ENCODE peak calls at places on chromosomes 6 and 20, in seven cellular contexts. V is mucosa of descending colon; A is activated gamma-delta T cell treated with anti-CD3 and anti-CD28 coated beads, Interleukin-2, amount 50 U/mL, for 16 hours; G is iPS DF 6.9; Z is fibroblast of the aortic adventitia; J is stromal cell of bone marrow; O is ACHN. E is an unnamed sample.

GRCh38 chr6:78910611-78911134 is 43.3 kb downstream of the IRAK1BP1 start:
- DNase-seq in O (no peak), G (peak), V (peak), A (no peak), Z (peak), J (no peak), E (no peak)

GRCh38 chr6:111122458-111123286 is 35.4 kb downstream of the SLC16A10 start:
- DNase-seq in A (no peak), V (no peak), O (no peak), J (no peak), G (no peak), Z (no peak), E (no peak)

GRCh38 chr20:46990811-46991567 is 96.3 kb downstream of the EYA2 start:
- DNase-seq in J (no peak), G (no peak), Z (no peak), A (no peak), V (no peak), O (no peak), E (no peak)

GRCh38 chr6:143264996-143265734 is 185.3 kb downstream of the ADAT2 start:
- DNase-seq in V (no peak), G (no peak), J (no peak), A (no peak), O (no peak), Z (no peak), E (no peak)

GRCh38 chr6:162442675-162443074 is 284.9 kb downstream of the PRKN start:
- DNase-seq in J (no peak), Z (no peak), O (peak), A (no peak), V (peak), G (peak), E (no peak)

GRCh38 chr6:157323114-157323923 is at the start of gene TMEM242:
- DNase-seq in G (peak), A (peak), V (peak), J (peak), O (peak), Z (peak), E (peak)

GRCh38 chr20:46351357-46352058 is 43.2 kb upstream of the CDH22 start:
- DNase-seq in Z (no peak), O (no peak), J (no peak), V (no peak), A (no peak), G (no peak), E (no peak)

GRCh38 chr6:92114797-92115196 is 1304.6 kb downstream of the EPHA7 start:
- DNase-seq in G (no peak), Z (no peak), A (no peak), V (peak), O (no peak), J (no peak), E (no peak)

GRCh38 chr6:44926556-44926955 is 401.6 kb upstream of the RUNX2 start:
- DNase-seq in O (no peak), A (no peak), J (no peak), G (no peak), Z (peak), V (no peak), E (no peak)

GRCh38 chr20:1807394-1807793 is 87.8 kb upstream of the SIRPA start:
- DNase-seq in J (no peak), G (no peak), O (no peak), A (no peak), V (no peak), Z (no peak), E (no peak)

GRCh38 chr6:162941128-162941527 is 213.4 kb downstream of the PACRG start:
- DNase-seq in J (no peak), Z (no peak), O (no peak), A (no peak), V (no peak), G (no peak), E (no peak)

GRCh38 chr6:137775720-137776119 is 91.3 kb upstream of the TNFAIP3 start:
- DNase-seq in Z (peak), O (no peak), V (no peak), G (no peak), A (no peak), J (no peak), E (no peak)

GRCh38 chr20:38094968-38095689 is 61.6 kb downstream of the RPRD1B start:
- DNase-seq in Z (peak), J (no peak), V (no peak), G (no peak), A (no peak), O (no peak), E (no peak)

GRCh38 chr20:54257090-54257816 is 49.4 kb downstream of the PFDN4 start:
- DNase-seq in O (no peak), V (no peak), J (peak), A (no peak), G (no peak), Z (peak), E (peak)

GRCh38 chr20:63574156-63574828 is at the start of gene HELZ2:
- DNase-seq in G (no peak), J (peak), A (peak), O (peak), Z (peak), V (peak), E (no peak)

GRCh38 chr20:38031957-38032356 is 1.3 kb downstream of the TTI1 start:
- DNase-seq in O (no peak), Z (no peak), J (no peak), A (no peak), G (no peak), V (no peak), E (no peak)

GRCh38 chr20:17654649-17655285 is 27.3 kb downstream of the RRBP1 start:
- DNase-seq in Z (peak), V (peak), G (peak), A (no peak), O (peak), J (no peak), E (peak)

GRCh38 chr20:5056801-5057599 is 55.7 kb upstream of the SLC23A2 start:
- DNase-seq in G (no peak), V (peak), Z (peak), O (peak), A (peak), J (no peak), E (no peak)

GRCh38 chr6:147000545-147001488 is 203.4 kb upstream of the STXBP5 start:
- DNase-seq in J (no peak), Z (peak), G (no peak), A (no peak), V (no peak), O (peak), E (no peak)

GRCh38 chr6:117840541-117840983 is 66.5 kb upstream of the SLC35F1 start:
- DNase-seq in Z (peak), A (no peak), V (peak), O (peak), G (no peak), J (no peak), E (peak)

GRCh38 chr6:142071981-142072380 is 60.7 kb upstream of the GJE1 start:
- DNase-seq in Z (no peak), J (no peak), O (no peak), G (no peak), A (no peak), V (no peak), E (no peak)

GRCh38 chr20:44762466-44763140 is 16.9 kb downstream of the KCNK15 start:
- DNase-seq in A (no peak), J (no peak), O (no peak), Z (peak), V (no peak), G (no peak), E (no peak)

GRCh38 chr20:48957053-48957481 is 35.6 kb downstream of the ARFGEF2 start:
- DNase-seq in G (no peak), O (no peak), J (no peak), Z (peak), V (no peak), A (no peak), E (no peak)

GRCh38 chr6:11732036-11732545 is 46.5 kb downstream of the ADTRP start:
- DNase-seq in V (peak), Z (peak), J (peak), A (peak), O (no peak), G (no peak), E (no peak)

GRCh38 chr20:25584905-25585704 is at the start of gene NINL:
- DNase-seq in Z (peak), A (peak), O (peak), V (peak), J (no peak), G (no peak), E (peak)

GRCh38 chr6:11891547-11891946 is 112.9 kb upstream of the ADTRP start:
- DNase-seq in O (no peak), V (no peak), A (no peak), J (no peak), Z (no peak), G (no peak), E (no peak)

GRCh38 chr20:21503345-21503744 is 10.5 kb downstream of the NKX2-2 start:
- DNase-seq in J (peak), Z (no peak), G (no peak), O (peak), A (no peak), V (no peak), E (no peak)

GRCh38 chr20:409697-410559 is 1.8 kb downstream of the RBCK1 start:
- DNase-seq in G (no peak), V (peak), A (no peak), Z (no peak), J (no peak), O (no peak), E (no peak)

GRCh38 chr6:71080151-71080550 is 123.3 kb upstream of the B3GAT2 start:
- DNase-seq in A (no peak), V (no peak), O (no peak), Z (no peak), G (no peak), J (no peak), E (no peak)

GRCh38 chr20:57065646-57066045 is 200.8 kb downstream of the BMP7 start:
- DNase-seq in J (no peak), Z (no peak), A (no peak), V (no peak), G (no peak), O (no peak), E (peak)

GRCh38 chr6:32685603-32686002 is 19.1 kb upstream of the HLA-DQB1 start:
- DNase-seq in O (no peak), A (peak), J (peak), V (peak), Z (no peak), G (no peak), E (no peak)

GRCh38 chr6:158958504-158959386 is 41.3 kb downstream of the RSPH3 start:
- DNase-seq in O (no peak), A (no peak), V (peak), Z (no peak), G (no peak), J (no peak), E (no peak)

GRCh38 chr6:116382587-116382986 is 11.8 kb downstream of the DSE start:
- DNase-seq in O (no peak), Z (no peak), G (no peak), V (no peak), A (no peak), J (no peak), E (no peak)

GRCh38 chr6:2103644-2104523 is 141.5 kb downstream of the GMDS start:
- DNase-seq in O (peak), V (no peak), G (no peak), Z (peak), J (peak), A (no peak), E (no peak)

GRCh38 chr20:14992961-14993360 is 655.5 kb upstream of the FLRT3 start:
- DNase-seq in Z (peak), O (no peak), V (no peak), A (no peak), G (no peak), J (no peak), E (no peak)

GRCh38 chr20:56893206-56893605 is 264.1 kb downstream of the TFAP2C start:
- DNase-seq in J (no peak), V (no peak), A (no peak), Z (no peak), G (peak), O (no peak), E (no peak)

GRCh38 chr6:152054441-152054840 is 247.0 kb downstream of the ESR1 start:
- DNase-seq in G (no peak), J (no peak), A (no peak), Z (peak), O (peak), V (no peak), E (no peak)

GRCh38 chr20:9480066-9480465 is 34.3 kb upstream of the LAMP5 start:
- DNase-seq in G (no peak), V (no peak), J (no peak), O (no peak), A (no peak), Z (no peak), E (no peak)

GRCh38 chr20:57759724-57760123 is 49.9 kb upstream of the PMEPA1 start:
- DNase-seq in A (no peak), V (no peak), J (no peak), O (no peak), G (no peak), Z (no peak), E (no peak)